ENCODE peak calls at places on chromosomes 5 and 9, in seven cellular contexts. G is SK-N-SH, H is ovary, X is A673, A is breast epithelium, M is heart left ventricle, O is neuronal stem cell. R is an unnamed sample.

GRCh38 chr9:15999422-16000339 is 446.8 kb downstream of the CCDC171 start:
- DNase-seq in X (peak; percentile 70), A (no peak), H (no peak), G (peak; percentile 4), M (peak; percentile 22), O (no peak), R (no peak)

GRCh38 chr5:90399251-90399650 is 10.3 kb downstream of the CETN3 start:
- DNase-seq in A (no peak), H (no peak), G (no peak), M (no peak), O (no peak), X (no peak), R (no peak)

GRCh38 chr9:124012368-124013262 is 1.0 kb downstream of the LHX2 start:
- DNase-seq in A (no peak), O (no peak), H (no peak), X (no peak), G (no peak), M (no peak), R (no peak)

GRCh38 chr5:139808481-139809330 is 13.1 kb downstream of the PSD2 start:
- DNase-seq in X (peak; percentile 55), O (peak; percentile 30), G (no peak), M (no peak), H (no peak), A (no peak), R (peak; percentile 39)

GRCh38 chr9:130780415-130780814 is 54.6 kb upstream of the ABL1 start:
- DNase-seq in M (no peak), O (no peak), G (no peak), A (no peak), X (no peak), H (no peak), R (no peak)

GRCh38 chr9:114806571-114806970 is 732 bp upstream of the TNFSF15 start:
- DNase-seq in O (no peak), X (no peak), H (no peak), G (no peak), M (no peak), A (no peak), R (no peak)

GRCh38 chr5:153782589-153783238 is 256.0 kb downstream of the FAM114A2 start:
- DNase-seq in O (peak; percentile 24), A (no peak), X (no peak), G (no peak), M (no peak), H (no peak), R (no peak)

GRCh38 chr9:137463931-137464290 is 4.8 kb upstream of the NSMF start:
- DNase-seq in G (no peak), O (no peak), X (no peak), M (no peak), H (peak; percentile 13), A (no peak), R (no peak)

GRCh38 chr5:172744106-172745104 is 26.6 kb downstream of the DUSP1 start:
- DNase-seq in O (no peak), H (no peak), M (no peak), G (no peak), A (peak; percentile 74), X (no peak), R (no peak)

GRCh38 chr9:34121996-34122395 is 4.5 kb downstream of the DCAF12 start:
- DNase-seq in O (no peak), A (no peak), M (no peak), H (no peak), X (no peak), G (no peak), R (no peak)

GRCh38 chr9:71968541-71969090 is 57.2 kb downstream of the C9orf85 start:
- DNase-seq in M (no peak), A (no peak), G (no peak), H (no peak), O (no peak), X (no peak), R (no peak)

GRCh38 chr5:74281191-74281590 is 359.3 kb downstream of the ENC1 start:
- DNase-seq in H (no peak), X (no peak), A (no peak), O (no peak), G (no peak), M (no peak), R (no peak)

GRCh38 chr5:134141346-134142050 is 27.0 kb downstream of the TCF7 start:
- DNase-seq in X (no peak), O (no peak), G (no peak), M (peak; percentile 4), A (peak; percentile 16), H (no peak), R (no peak)

GRCh38 chr9:95807326-95807947 is 68.1 kb upstream of the ERCC6L2 start:
- DNase-seq in X (no peak), H (peak; percentile 50), O (no peak), M (no peak), G (no peak), A (no peak), R (no peak)

GRCh38 chr5:138948391-138949222 is 73.5 kb upstream of the LRRTM2 start:
- DNase-seq in H (no peak), A (no peak), O (no peak), M (no peak), X (no peak), G (peak; percentile 82), R (no peak)

DNA sequence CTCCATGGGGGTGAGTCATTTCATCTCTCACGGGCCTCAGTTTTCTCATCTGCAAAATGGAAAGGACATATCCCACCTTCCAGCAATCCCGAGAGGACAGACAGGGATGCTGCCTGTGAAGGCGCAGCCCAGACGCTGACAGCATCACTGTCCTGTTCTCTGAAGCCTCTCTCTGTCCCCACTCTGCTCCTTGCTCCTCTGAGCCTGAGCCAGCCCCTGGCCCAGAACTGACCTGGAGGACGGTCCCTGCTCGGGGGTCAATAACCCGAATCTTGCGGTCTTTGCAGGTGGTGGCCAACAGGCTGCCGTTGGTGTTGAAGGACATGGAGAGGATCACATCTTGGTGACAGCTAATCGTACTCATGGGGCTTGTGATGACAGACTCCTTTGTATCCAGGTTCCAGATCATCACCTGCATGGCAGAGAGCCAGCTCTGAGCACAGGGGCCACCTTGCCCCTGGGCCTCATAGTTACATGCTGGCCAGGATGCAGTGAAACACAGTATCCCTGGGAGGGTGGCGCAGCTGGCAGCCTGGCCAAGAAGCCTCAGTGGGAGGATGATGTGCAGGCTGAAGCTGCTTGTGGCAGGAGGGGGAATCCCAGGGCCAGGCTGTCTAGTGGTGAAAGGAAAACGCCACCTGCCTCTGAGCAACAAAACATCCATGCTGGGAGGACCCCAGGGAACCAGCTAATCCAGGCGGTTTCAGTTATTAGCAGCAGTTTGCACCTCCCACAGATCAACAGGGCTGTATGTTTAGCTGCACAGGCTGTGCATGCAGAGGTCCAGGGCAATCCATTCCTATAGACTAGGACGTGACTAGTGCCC is 14.0 kb upstream of the TRIM14 start:
- DNase-seq in H (no peak), O (peak; percentile 32), M (no peak), X (peak; percentile 72), A (no peak), G (no peak), R (peak; percentile 51)
- H3K4me1 ChIP-seq in H (no peaks in the 10 kb centered on the region), O (no peaks in the 10 kb centered on the region), M (no peaks in the 10 kb centered on the region), X (no peaks in the 10 kb centered on the region), A (no peaks in the 10 kb centered on the region), G (no peaks in the 10 kb centered on the region), R (peaks cover 10% of the 10 kb centered on the region)

DNA sequence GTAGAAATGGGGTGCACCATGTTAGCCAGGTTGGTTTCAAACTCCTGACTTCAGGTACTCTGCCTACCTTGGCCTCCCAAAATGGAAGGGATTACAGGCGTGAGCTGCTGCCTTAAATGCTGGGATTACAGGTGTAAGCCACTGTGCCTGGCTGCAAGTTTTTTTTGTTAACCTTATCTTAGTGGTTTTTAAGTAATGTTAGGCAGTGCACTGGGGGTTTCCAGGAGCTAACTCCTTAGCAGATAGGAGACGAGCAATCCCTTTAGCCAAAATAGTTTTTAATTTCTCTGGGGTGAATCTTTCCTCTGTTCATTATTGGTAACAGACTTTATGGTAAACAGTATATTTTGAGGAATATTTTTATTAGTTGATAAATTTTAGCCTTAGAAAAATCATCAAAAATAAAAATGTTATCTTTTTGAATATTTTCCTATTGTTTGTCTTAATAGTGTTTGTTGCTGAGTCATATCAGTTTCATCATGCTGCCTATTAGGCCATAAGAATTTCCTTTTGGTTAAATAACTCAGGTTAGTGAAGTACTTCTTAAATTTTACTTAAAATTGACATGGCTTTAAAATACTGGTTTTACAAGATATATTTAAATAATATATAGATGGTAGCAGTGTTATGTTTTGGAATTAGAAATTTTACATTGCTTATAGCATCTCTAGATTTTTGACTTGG is 37.9 kb downstream of the LMNB1 start:
- DNase-seq in H (no peak), X (no peak), G (no peak), M (no peak), O (no peak), A (no peak), R (no peak)
- H3K4me1 ChIP-seq in H (no peaks in the 10 kb centered on the region), X (peaks cover 8% of the 10 kb centered on the region), G (no peaks in the 10 kb centered on the region), M (peaks cover 3% of the 10 kb centered on the region), O (no peaks in the 10 kb centered on the region), A (no peaks in the 10 kb centered on the region), R (peaks cover 18% of the 10 kb centered on the region)

GRCh38 chr5:14180437-14180836 is 37.3 kb downstream of the TRIO start:
- DNase-seq in A (no peak), X (no peak), O (no peak), M (no peak), G (no peak), H (no peak), R (no peak)
- H3K4me1 ChIP-seq in A (peaks cover 4% of the 10 kb centered on the region), X (peaks cover 59% of the 10 kb centered on the region), O (peaks cover 20% of the 10 kb centered on the region), M (peaks cover 68% of the 10 kb centered on the region), G (peaks cover 56% of the 10 kb centered on the region), H (peaks cover 40% of the 10 kb centered on the region), R (no peaks in the 10 kb centered on the region)

GRCh38 chr9:97411789-97412627 is at the start of gene TDRD7:
- DNase-seq in X (peak; percentile 87), M (peak; percentile 87), A (peak; percentile 58), O (peak; percentile 71), G (peak; percentile 98), H (peak; percentile 94), R (peak; percentile 91)
- H3K4me1 ChIP-seq in X (no peaks in the 10 kb centered on the region), M (peaks cover 16% of the 10 kb centered on the region), A (no peaks in the 10 kb centered on the region), O (no peaks in the 10 kb centered on the region), G (peaks cover 8% of the 10 kb centered on the region), H (peaks cover 4% of the 10 kb centered on the region), R (no peaks in the 10 kb centered on the region)

R was measured in MM.1S.